ENCODE peak calls at places on chromosomes 12 and 14, in nine cellular contexts. V is ACHN; B is left cardiac atrium; Z is GM03348; T is epithelial cell of esophagus; Q is sciatic nerve; F is mesenchymal stem cell; P is GM19239; J is stimulated activated CD8-positive, alpha-beta memory T cell treated with anti-CD3 and anti-CD28 coated beads, Interleukin-15, amount 100 ng/mL, for 4 hours. K is an unnamed sample.

GRCh38 chr12:120614873-120615272 is 25.6 kb upstream of the CABP1 start:
- DNase-seq in V (no peak), B (no peak), Z (no peak), T (no peak), Q (no peak), F (no peak), P (no peak), J (no peak), K (no peak)

GRCh38 chr12:127773520-127773919 is 493.4 kb upstream of the TMEM132C start:
- DNase-seq in V (peak), B (no peak), Z (no peak), T (no peak), Q (no peak), F (no peak), P (no peak), J (no peak), K (no peak)

GRCh38 chr14:41299924-41300323 is 306.8 kb upstream of the LRFN5 start:
- DNase-seq in V (peak), B (no peak), Z (no peak), T (no peak), Q (no peak), F (no peak), P (no peak), J (no peak), K (no peak)

GRCh38 chr14:36424478-36425102 is 95.4 kb downstream of the NKX2-1 start:
- DNase-seq in V (no peak), B (no peak), Z (no peak), T (no peak), Q (no peak), F (no peak), P (no peak), J (no peak), K (no peak)

GRCh38 chr14:63986789-63987533 is 134.2 kb downstream of the SYNE2 start:
- DNase-seq in V (peak), B (no peak), Z (peak), T (peak), Q (no peak), F (peak), P (no peak), J (no peak), K (no peak)

GRCh38 chr14:28704153-28704552 is 62.4 kb upstream of the FOXG1 start:
- DNase-seq in V (no peak), B (no peak), Z (no peak), T (peak), Q (no peak), F (no peak), P (no peak), J (no peak), K (no peak)

GRCh38 chr12:71046215-71046614 is 111.6 kb downstream of the TSPAN8 start:
- DNase-seq in V (no peak), B (no peak), Z (peak), T (peak), Q (no peak), F (peak), P (no peak), J (no peak), K (no peak)

GRCh38 chr12:6538420-6539275 is 4.3 kb downstream of the GAPDH start:
- DNase-seq in V (peak), B (no peak), Z (peak), T (peak), Q (no peak), F (peak), P (no peak), J (no peak), K (no peak)

GRCh38 chr14:103385994-103386491 is 828 bp downstream of the MARK3 start:
- DNase-seq in V (peak), B (no peak), Z (peak), T (peak), Q (no peak), F (peak), P (no peak), J (peak), K (peak)

GRCh38 chr12:113077859-113078256 is 21.3 kb downstream of the DTX1 start:
- DNase-seq in V (no peak), B (no peak), Z (no peak), T (no peak), Q (no peak), F (no peak), P (no peak), J (no peak), K (no peak)

GRCh38 chr14:105627701-105628100 is 101.3 kb downstream of the TMEM121 start:
- DNase-seq in V (no peak), B (no peak), Z (no peak), T (no peak), Q (no peak), F (no peak), P (no peak), J (no peak), K (no peak)

GRCh38 chr12:48105321-48105866 is 485 bp downstream of the SENP1 start:
- DNase-seq in V (no peak), B (no peak), Z (peak), T (peak), Q (no peak), F (no peak), P (no peak), J (no peak), K (no peak)

GRCh38 chr12:108886873-108887629 is 7.2 kb downstream of the DAO start:
- DNase-seq in V (no peak), B (no peak), Z (no peak), T (no peak), Q (no peak), F (no peak), P (no peak), J (no peak), K (no peak)

GRCh38 chr12:68890701-68891113 is 42.3 kb downstream of the CPM start:
- DNase-seq in V (no peak), B (no peak), Z (no peak), T (no peak), Q (no peak), F (peak), P (no peak), J (no peak), K (no peak)

GRCh38 chr14:104889374-104889755 is 24.3 kb downstream of the CEP170B start:
- DNase-seq in V (no peak), B (peak), Z (no peak), T (no peak), Q (no peak), F (no peak), P (no peak), J (no peak), K (peak)

GRCh38 chr14:72613196-72613974 is 280.5 kb downstream of the DPF3 start:
- DNase-seq in V (no peak), B (peak), Z (no peak), T (peak), Q (peak), F (peak), P (no peak), J (no peak), K (peak)

GRCh38 chr14:72726444-72726843 is 167.5 kb downstream of the DPF3 start:
- DNase-seq in V (no peak), B (no peak), Z (no peak), T (no peak), Q (no peak), F (peak), P (no peak), J (no peak), K (no peak)